ENCODE peak calls at places on chromosomes 6 and 20, in eight cellular contexts. One of them, this sample, is unnamed.
A peak's percentile ranks its signal among the peaks of the same experiment; 100 is the strongest.

GRCh38 chr20:17142666-17143065 is 84.2 kb upstream of the PCSK2 start:
- DNase-seq in EH: no peak
- DNase-seq in NCI-H2171 treated with DMSO at 0.1 percent for 48 hours: no peak
- DNase-seq in adrenal gland: no peak
- DNase-seq in stimulated activated CD8-positive, alpha-beta memory T cell treated with anti-CD3 and anti-CD28 coated beads, Interleukin-7, amount 100 ng/mL, for 24 hours: no peak
- DNase-seq in stimulated activated naive B cell treated with anti-CD40 and anti-IgM and Interleukin-4, amounts not matched to agents 10 μg/mL and 1 μg/mL and 100 μg/mL, for 72 hours: no peak
- DNase-seq in dorsolateral prefrontal cortex: no peak
- DNase-seq in activated T-cell treated with anti-CD3 and anti-CD28 coated beads for 1 hour: no peak
- DNase-seq in this sample: no peak

GRCh38 chr20:20363449-20364015 is 4.4 kb upstream of the INSM1 start:
- DNase-seq in EH: no peak
- DNase-seq in NCI-H2171 treated with DMSO at 0.1 percent for 48 hours: peak; percentile 40
- DNase-seq in adrenal gland: no peak
- DNase-seq in stimulated activated CD8-positive, alpha-beta memory T cell treated with anti-CD3 and anti-CD28 coated beads, Interleukin-7, amount 100 ng/mL, for 24 hours: no peak
- DNase-seq in stimulated activated naive B cell treated with anti-CD40 and anti-IgM and Interleukin-4, amounts not matched to agents 10 μg/mL and 1 μg/mL and 100 μg/mL, for 72 hours: no peak
- DNase-seq in dorsolateral prefrontal cortex: peak; percentile 50
- DNase-seq in activated T-cell treated with anti-CD3 and anti-CD28 coated beads for 1 hour: no peak
- DNase-seq in this sample: no peak

GRCh38 chr6:34462561-34462971 is 3.3 kb upstream of the PACSIN1 start:
- DNase-seq in EH: peak; percentile 63
- DNase-seq in NCI-H2171 treated with DMSO at 0.1 percent for 48 hours: no peak
- DNase-seq in adrenal gland: peak; percentile 78
- DNase-seq in stimulated activated CD8-positive, alpha-beta memory T cell treated with anti-CD3 and anti-CD28 coated beads, Interleukin-7, amount 100 ng/mL, for 24 hours: no peak
- DNase-seq in stimulated activated naive B cell treated with anti-CD40 and anti-IgM and Interleukin-4, amounts not matched to agents 10 μg/mL and 1 μg/mL and 100 μg/mL, for 72 hours: no peak
- DNase-seq in dorsolateral prefrontal cortex: no peak
- DNase-seq in activated T-cell treated with anti-CD3 and anti-CD28 coated beads for 1 hour: no peak
- DNase-seq in this sample: peak; percentile 34

GRCh38 chr6:80186082-80186481 is 79.6 kb downstream of the BCKDHB start:
- DNase-seq in EH: no peak
- DNase-seq in NCI-H2171 treated with DMSO at 0.1 percent for 48 hours: no peak
- DNase-seq in adrenal gland: no peak
- DNase-seq in stimulated activated CD8-positive, alpha-beta memory T cell treated with anti-CD3 and anti-CD28 coated beads, Interleukin-7, amount 100 ng/mL, for 24 hours: no peak
- DNase-seq in stimulated activated naive B cell treated with anti-CD40 and anti-IgM and Interleukin-4, amounts not matched to agents 10 μg/mL and 1 μg/mL and 100 μg/mL, for 72 hours: no peak
- DNase-seq in dorsolateral prefrontal cortex: no peak
- DNase-seq in activated T-cell treated with anti-CD3 and anti-CD28 coated beads for 1 hour: no peak
- DNase-seq in this sample: no peak

GRCh38 chr6:85887467-85887866 is 244.8 kb upstream of the SYNCRIP start:
- DNase-seq in EH: no peak
- DNase-seq in NCI-H2171 treated with DMSO at 0.1 percent for 48 hours: no peak
- DNase-seq in adrenal gland: no peak
- DNase-seq in stimulated activated CD8-positive, alpha-beta memory T cell treated with anti-CD3 and anti-CD28 coated beads, Interleukin-7, amount 100 ng/mL, for 24 hours: no peak
- DNase-seq in stimulated activated naive B cell treated with anti-CD40 and anti-IgM and Interleukin-4, amounts not matched to agents 10 μg/mL and 1 μg/mL and 100 μg/mL, for 72 hours: no peak
- DNase-seq in dorsolateral prefrontal cortex: no peak
- DNase-seq in activated T-cell treated with anti-CD3 and anti-CD28 coated beads for 1 hour: no peak
- DNase-seq in this sample: no peak

GRCh38 chr6:132898376-132898775 is 84.0 kb downstream of the RPS12 start:
- DNase-seq in EH: no peak
- DNase-seq in NCI-H2171 treated with DMSO at 0.1 percent for 48 hours: no peak
- DNase-seq in adrenal gland: no peak
- DNase-seq in stimulated activated CD8-positive, alpha-beta memory T cell treated with anti-CD3 and anti-CD28 coated beads, Interleukin-7, amount 100 ng/mL, for 24 hours: no peak
- DNase-seq in stimulated activated naive B cell treated with anti-CD40 and anti-IgM and Interleukin-4, amounts not matched to agents 10 μg/mL and 1 μg/mL and 100 μg/mL, for 72 hours: no peak
- DNase-seq in dorsolateral prefrontal cortex: no peak
- DNase-seq in activated T-cell treated with anti-CD3 and anti-CD28 coated beads for 1 hour: no peak
- DNase-seq in this sample: no peak

GRCh38 chr6:116631379-116631990 is 15.2 kb downstream of the RSPH4A start:
- DNase-seq in EH: no peak
- DNase-seq in NCI-H2171 treated with DMSO at 0.1 percent for 48 hours: no peak
- DNase-seq in adrenal gland: no peak
- DNase-seq in stimulated activated CD8-positive, alpha-beta memory T cell treated with anti-CD3 and anti-CD28 coated beads, Interleukin-7, amount 100 ng/mL, for 24 hours: no peak
- DNase-seq in stimulated activated naive B cell treated with anti-CD40 and anti-IgM and Interleukin-4, amounts not matched to agents 10 μg/mL and 1 μg/mL and 100 μg/mL, for 72 hours: no peak
- DNase-seq in dorsolateral prefrontal cortex: no peak
- DNase-seq in activated T-cell treated with anti-CD3 and anti-CD28 coated beads for 1 hour: no peak
- DNase-seq in this sample: no peak

GRCh38 chr6:63807056-63807455 is 171.5 kb downstream of the PHF3 start:
- DNase-seq in EH: peak; percentile 5
- DNase-seq in NCI-H2171 treated with DMSO at 0.1 percent for 48 hours: no peak
- DNase-seq in adrenal gland: no peak
- DNase-seq in stimulated activated CD8-positive, alpha-beta memory T cell treated with anti-CD3 and anti-CD28 coated beads, Interleukin-7, amount 100 ng/mL, for 24 hours: no peak
- DNase-seq in stimulated activated naive B cell treated with anti-CD40 and anti-IgM and Interleukin-4, amounts not matched to agents 10 μg/mL and 1 μg/mL and 100 μg/mL, for 72 hours: no peak
- DNase-seq in dorsolateral prefrontal cortex: no peak
- DNase-seq in activated T-cell treated with anti-CD3 and anti-CD28 coated beads for 1 hour: no peak
- DNase-seq in this sample: no peak

GRCh38 chr6:37668251-37668650 is 29.4 kb downstream of the MDGA1 start:
- DNase-seq in EH: no peak
- DNase-seq in NCI-H2171 treated with DMSO at 0.1 percent for 48 hours: no peak
- DNase-seq in adrenal gland: no peak
- DNase-seq in stimulated activated CD8-positive, alpha-beta memory T cell treated with anti-CD3 and anti-CD28 coated beads, Interleukin-7, amount 100 ng/mL, for 24 hours: no peak
- DNase-seq in stimulated activated naive B cell treated with anti-CD40 and anti-IgM and Interleukin-4, amounts not matched to agents 10 μg/mL and 1 μg/mL and 100 μg/mL, for 72 hours: no peak
- DNase-seq in dorsolateral prefrontal cortex: no peak
- DNase-seq in activated T-cell treated with anti-CD3 and anti-CD28 coated beads for 1 hour: no peak
- DNase-seq in this sample: peak; percentile 28

GRCh38 chr20:38298768-38299288 is 5.1 kb upstream of the BPI start:
- DNase-seq in EH: peak; percentile 60
- DNase-seq in NCI-H2171 treated with DMSO at 0.1 percent for 48 hours: no peak
- DNase-seq in adrenal gland: peak; percentile 72
- DNase-seq in stimulated activated CD8-positive, alpha-beta memory T cell treated with anti-CD3 and anti-CD28 coated beads, Interleukin-7, amount 100 ng/mL, for 24 hours: no peak
- DNase-seq in stimulated activated naive B cell treated with anti-CD40 and anti-IgM and Interleukin-4, amounts not matched to agents 10 μg/mL and 1 μg/mL and 100 μg/mL, for 72 hours: no peak
- DNase-seq in dorsolateral prefrontal cortex: no peak
- DNase-seq in activated T-cell treated with anti-CD3 and anti-CD28 coated beads for 1 hour: no peak
- DNase-seq in this sample: peak; percentile 78

GRCh38 chr20:6126846-6127245 is 4.0 kb upstream of the FERMT1 start:
- DNase-seq in EH: no peak
- DNase-seq in NCI-H2171 treated with DMSO at 0.1 percent for 48 hours: no peak
- DNase-seq in adrenal gland: no peak
- DNase-seq in stimulated activated CD8-positive, alpha-beta memory T cell treated with anti-CD3 and anti-CD28 coated beads, Interleukin-7, amount 100 ng/mL, for 24 hours: no peak
- DNase-seq in stimulated activated naive B cell treated with anti-CD40 and anti-IgM and Interleukin-4, amounts not matched to agents 10 μg/mL and 1 μg/mL and 100 μg/mL, for 72 hours: no peak
- DNase-seq in dorsolateral prefrontal cortex: no peak
- DNase-seq in activated T-cell treated with anti-CD3 and anti-CD28 coated beads for 1 hour: no peak
- DNase-seq in this sample: no peak

GRCh38 chr6:18028332-18028731 is 40.9 kb upstream of the KIF13A start:
- DNase-seq in EH: no peak
- DNase-seq in NCI-H2171 treated with DMSO at 0.1 percent for 48 hours: no peak
- DNase-seq in adrenal gland: no peak
- DNase-seq in stimulated activated CD8-positive, alpha-beta memory T cell treated with anti-CD3 and anti-CD28 coated beads, Interleukin-7, amount 100 ng/mL, for 24 hours: no peak
- DNase-seq in stimulated activated naive B cell treated with anti-CD40 and anti-IgM and Interleukin-4, amounts not matched to agents 10 μg/mL and 1 μg/mL and 100 μg/mL, for 72 hours: no peak
- DNase-seq in dorsolateral prefrontal cortex: no peak
- DNase-seq in activated T-cell treated with anti-CD3 and anti-CD28 coated beads for 1 hour: no peak
- DNase-seq in this sample: no peak

GRCh38 chr20:34065260-34065659 is 46.8 kb downstream of the EIF2S2 start:
- DNase-seq in EH: peak; percentile 89
- DNase-seq in NCI-H2171 treated with DMSO at 0.1 percent for 48 hours: no peak
- DNase-seq in adrenal gland: peak; percentile 83
- DNase-seq in stimulated activated CD8-positive, alpha-beta memory T cell treated with anti-CD3 and anti-CD28 coated beads, Interleukin-7, amount 100 ng/mL, for 24 hours: no peak
- DNase-seq in stimulated activated naive B cell treated with anti-CD40 and anti-IgM and Interleukin-4, amounts not matched to agents 10 μg/mL and 1 μg/mL and 100 μg/mL, for 72 hours: no peak
- DNase-seq in dorsolateral prefrontal cortex: no peak
- DNase-seq in activated T-cell treated with anti-CD3 and anti-CD28 coated beads for 1 hour: no peak
- DNase-seq in this sample: peak; percentile 76

GRCh38 chr6:4459032-4459431 is 317.2 kb upstream of the CDYL start:
- DNase-seq in EH: peak; percentile 75
- DNase-seq in NCI-H2171 treated with DMSO at 0.1 percent for 48 hours: no peak
- DNase-seq in adrenal gland: peak; percentile 46
- DNase-seq in stimulated activated CD8-positive, alpha-beta memory T cell treated with anti-CD3 and anti-CD28 coated beads, Interleukin-7, amount 100 ng/mL, for 24 hours: no peak
- DNase-seq in stimulated activated naive B cell treated with anti-CD40 and anti-IgM and Interleukin-4, amounts not matched to agents 10 μg/mL and 1 μg/mL and 100 μg/mL, for 72 hours: no peak
- DNase-seq in dorsolateral prefrontal cortex: no peak
- DNase-seq in activated T-cell treated with anti-CD3 and anti-CD28 coated beads for 1 hour: no peak
- DNase-seq in this sample: peak; percentile 82

GRCh38 chr6:112806163-112806900 is 459.2 kb downstream of the RFPL4B start:
- DNase-seq in EH: peak; percentile 60
- DNase-seq in NCI-H2171 treated with DMSO at 0.1 percent for 48 hours: no peak
- DNase-seq in adrenal gland: no peak
- DNase-seq in stimulated activated CD8-positive, alpha-beta memory T cell treated with anti-CD3 and anti-CD28 coated beads, Interleukin-7, amount 100 ng/mL, for 24 hours: no peak
- DNase-seq in stimulated activated naive B cell treated with anti-CD40 and anti-IgM and Interleukin-4, amounts not matched to agents 10 μg/mL and 1 μg/mL and 100 μg/mL, for 72 hours: no peak
- DNase-seq in dorsolateral prefrontal cortex: no peak
- DNase-seq in activated T-cell treated with anti-CD3 and anti-CD28 coated beads for 1 hour: no peak
- DNase-seq in this sample: peak; percentile 36

GRCh38 chr6:130026859-130027258 is 8.5 kb downstream of the L3MBTL3 start:
- DNase-seq in EH: no peak
- DNase-seq in NCI-H2171 treated with DMSO at 0.1 percent for 48 hours: no peak
- DNase-seq in adrenal gland: no peak
- DNase-seq in stimulated activated CD8-positive, alpha-beta memory T cell treated with anti-CD3 and anti-CD28 coated beads, Interleukin-7, amount 100 ng/mL, for 24 hours: no peak
- DNase-seq in stimulated activated naive B cell treated with anti-CD40 and anti-IgM and Interleukin-4, amounts not matched to agents 10 μg/mL and 1 μg/mL and 100 μg/mL, for 72 hours: no peak
- DNase-seq in dorsolateral prefrontal cortex: no peak
- DNase-seq in activated T-cell treated with anti-CD3 and anti-CD28 coated beads for 1 hour: no peak
- DNase-seq in this sample: peak; percentile 56

GRCh38 chr6:129621252-129621651 is 88.7 kb downstream of the ARHGAP18 start:
- DNase-seq in EH: peak; percentile 27
- DNase-seq in NCI-H2171 treated with DMSO at 0.1 percent for 48 hours: no peak
- DNase-seq in adrenal gland: no peak
- DNase-seq in stimulated activated CD8-positive, alpha-beta memory T cell treated with anti-CD3 and anti-CD28 coated beads, Interleukin-7, amount 100 ng/mL, for 24 hours: no peak
- DNase-seq in stimulated activated naive B cell treated with anti-CD40 and anti-IgM and Interleukin-4, amounts not matched to agents 10 μg/mL and 1 μg/mL and 100 μg/mL, for 72 hours: peak; percentile 5
- DNase-seq in dorsolateral prefrontal cortex: no peak
- DNase-seq in activated T-cell treated with anti-CD3 and anti-CD28 coated beads for 1 hour: peak; percentile 6
- DNase-seq in this sample: no peak

GRCh38 chr6:158770948-158771347 is 48.2 kb downstream of the EZR start:
- DNase-seq in EH: no peak
- DNase-seq in NCI-H2171 treated with DMSO at 0.1 percent for 48 hours: no peak
- DNase-seq in adrenal gland: no peak
- DNase-seq in stimulated activated CD8-positive, alpha-beta memory T cell treated with anti-CD3 and anti-CD28 coated beads, Interleukin-7, amount 100 ng/mL, for 24 hours: no peak
- DNase-seq in stimulated activated naive B cell treated with anti-CD40 and anti-IgM and Interleukin-4, amounts not matched to agents 10 μg/mL and 1 μg/mL and 100 μg/mL, for 72 hours: no peak
- DNase-seq in dorsolateral prefrontal cortex: no peak
- DNase-seq in activated T-cell treated with anti-CD3 and anti-CD28 coated beads for 1 hour: no peak
- DNase-seq in this sample: no peak

GRCh38 chr6:110246900-110247546 is 66.8 kb downstream of the CDC40 start:
- DNase-seq in EH: no peak
- DNase-seq in NCI-H2171 treated with DMSO at 0.1 percent for 48 hours: no peak
- DNase-seq in adrenal gland: no peak
- DNase-seq in stimulated activated CD8-positive, alpha-beta memory T cell treated with anti-CD3 and anti-CD28 coated beads, Interleukin-7, amount 100 ng/mL, for 24 hours: no peak
- DNase-seq in stimulated activated naive B cell treated with anti-CD40 and anti-IgM and Interleukin-4, amounts not matched to agents 10 μg/mL and 1 μg/mL and 100 μg/mL, for 72 hours: no peak
- DNase-seq in dorsolateral prefrontal cortex: no peak
- DNase-seq in activated T-cell treated with anti-CD3 and anti-CD28 coated beads for 1 hour: no peak
- DNase-seq in this sample: no peak

GRCh38 chr6:36120979-36121706 is 9.2 kb upstream of the MAPK13 start:
- DNase-seq in EH: peak; percentile 67
- DNase-seq in NCI-H2171 treated with DMSO at 0.1 percent for 48 hours: no peak
- DNase-seq in adrenal gland: peak; percentile 82
- DNase-seq in stimulated activated CD8-positive, alpha-beta memory T cell treated with anti-CD3 and anti-CD28 coated beads, Interleukin-7, amount 100 ng/mL, for 24 hours: no peak
- DNase-seq in stimulated activated naive B cell treated with anti-CD40 and anti-IgM and Interleukin-4, amounts not matched to agents 10 μg/mL and 1 μg/mL and 100 μg/mL, for 72 hours: peak; percentile 51
- DNase-seq in dorsolateral prefrontal cortex: no peak
- DNase-seq in activated T-cell treated with anti-CD3 and anti-CD28 coated beads for 1 hour: peak; percentile 44
- DNase-seq in this sample: peak; percentile 69

GRCh38 chr20:22333885-22334545 is 250.4 kb downstream of the FOXA2 start:
- DNase-seq in EH: peak; percentile 48
- DNase-seq in NCI-H2171 treated with DMSO at 0.1 percent for 48 hours: peak; percentile 69
- DNase-seq in adrenal gland: peak; percentile 35
- DNase-seq in stimulated activated CD8-positive, alpha-beta memory T cell treated with anti-CD3 and anti-CD28 coated beads, Interleukin-7, amount 100 ng/mL, for 24 hours: no peak
- DNase-seq in stimulated activated naive B cell treated with anti-CD40 and anti-IgM and Interleukin-4, amounts not matched to agents 10 μg/mL and 1 μg/mL and 100 μg/mL, for 72 hours: peak; percentile 14
- DNase-seq in dorsolateral prefrontal cortex: peak; percentile 20
- DNase-seq in activated T-cell treated with anti-CD3 and anti-CD28 coated beads for 1 hour: no peak
- DNase-seq in this sample: peak; percentile 79

GRCh38 chr6:33613794-33614166 is 7.3 kb upstream of the ITPR3 start:
- DNase-seq in EH: peak; percentile 82
- DNase-seq in NCI-H2171 treated with DMSO at 0.1 percent for 48 hours: no peak
- DNase-seq in adrenal gland: no peak
- DNase-seq in stimulated activated CD8-positive, alpha-beta memory T cell treated with anti-CD3 and anti-CD28 coated beads, Interleukin-7, amount 100 ng/mL, for 24 hours: no peak
- DNase-seq in stimulated activated naive B cell treated with anti-CD40 and anti-IgM and Interleukin-4, amounts not matched to agents 10 μg/mL and 1 μg/mL and 100 μg/mL, for 72 hours: no peak
- DNase-seq in dorsolateral prefrontal cortex: no peak
- DNase-seq in activated T-cell treated with anti-CD3 and anti-CD28 coated beads for 1 hour: no peak
- DNase-seq in this sample: peak; percentile 97

GRCh38 chr20:18224968-18225568 is 63.3 kb upstream of the ZNF133 start:
- DNase-seq in EH: peak; percentile 70
- DNase-seq in NCI-H2171 treated with DMSO at 0.1 percent for 48 hours: peak; percentile 79
- DNase-seq in adrenal gland: peak; percentile 75
- DNase-seq in stimulated activated CD8-positive, alpha-beta memory T cell treated with anti-CD3 and anti-CD28 coated beads, Interleukin-7, amount 100 ng/mL, for 24 hours: no peak
- DNase-seq in stimulated activated naive B cell treated with anti-CD40 and anti-IgM and Interleukin-4, amounts not matched to agents 10 μg/mL and 1 μg/mL and 100 μg/mL, for 72 hours: no peak
- DNase-seq in dorsolateral prefrontal cortex: no peak
- DNase-seq in activated T-cell treated with anti-CD3 and anti-CD28 coated beads for 1 hour: no peak
- DNase-seq in this sample: peak; percentile 87

GRCh38 chr6:147268254-147268653 is 64.0 kb downstream of the STXBP5 start:
- DNase-seq in EH: peak; percentile 28
- DNase-seq in NCI-H2171 treated with DMSO at 0.1 percent for 48 hours: no peak
- DNase-seq in adrenal gland: no peak
- DNase-seq in stimulated activated CD8-positive, alpha-beta memory T cell treated with anti-CD3 and anti-CD28 coated beads, Interleukin-7, amount 100 ng/mL, for 24 hours: no peak
- DNase-seq in stimulated activated naive B cell treated with anti-CD40 and anti-IgM and Interleukin-4, amounts not matched to agents 10 μg/mL and 1 μg/mL and 100 μg/mL, for 72 hours: no peak
- DNase-seq in dorsolateral prefrontal cortex: no peak
- DNase-seq in activated T-cell treated with anti-CD3 and anti-CD28 coated beads for 1 hour: no peak
- DNase-seq in this sample: peak; percentile 48

GRCh38 chr6:15593798-15594197 is 69.0 kb downstream of the DTNBP1 start:
- DNase-seq in EH: no peak
- DNase-seq in NCI-H2171 treated with DMSO at 0.1 percent for 48 hours: peak; percentile 25
- DNase-seq in adrenal gland: peak; percentile 67
- DNase-seq in stimulated activated CD8-positive, alpha-beta memory T cell treated with anti-CD3 and anti-CD28 coated beads, Interleukin-7, amount 100 ng/mL, for 24 hours: no peak
- DNase-seq in stimulated activated naive B cell treated with anti-CD40 and anti-IgM and Interleukin-4, amounts not matched to agents 10 μg/mL and 1 μg/mL and 100 μg/mL, for 72 hours: no peak
- DNase-seq in dorsolateral prefrontal cortex: no peak
- DNase-seq in activated T-cell treated with anti-CD3 and anti-CD28 coated beads for 1 hour: no peak
- DNase-seq in this sample: no peak

GRCh38 chr6:114304304-114304887 is 38.4 kb downstream of the HS3ST5 start:
- DNase-seq in EH: peak; percentile 11
- DNase-seq in NCI-H2171 treated with DMSO at 0.1 percent for 48 hours: peak; percentile 22
- DNase-seq in adrenal gland: no peak
- DNase-seq in stimulated activated CD8-positive, alpha-beta memory T cell treated with anti-CD3 and anti-CD28 coated beads, Interleukin-7, amount 100 ng/mL, for 24 hours: no peak
- DNase-seq in stimulated activated naive B cell treated with anti-CD40 and anti-IgM and Interleukin-4, amounts not matched to agents 10 μg/mL and 1 μg/mL and 100 μg/mL, for 72 hours: no peak
- DNase-seq in dorsolateral prefrontal cortex: no peak
- DNase-seq in activated T-cell treated with anti-CD3 and anti-CD28 coated beads for 1 hour: no peak
- DNase-seq in this sample: peak; percentile 52

GRCh38 chr6:160306284-160306683 is 41.9 kb upstream of the SLC22A3 start:
- DNase-seq in EH: no peak
- DNase-seq in NCI-H2171 treated with DMSO at 0.1 percent for 48 hours: no peak
- DNase-seq in adrenal gland: no peak
- DNase-seq in stimulated activated CD8-positive, alpha-beta memory T cell treated with anti-CD3 and anti-CD28 coated beads, Interleukin-7, amount 100 ng/mL, for 24 hours: no peak
- DNase-seq in stimulated activated naive B cell treated with anti-CD40 and anti-IgM and Interleukin-4, amounts not matched to agents 10 μg/mL and 1 μg/mL and 100 μg/mL, for 72 hours: no peak
- DNase-seq in dorsolateral prefrontal cortex: no peak
- DNase-seq in activated T-cell treated with anti-CD3 and anti-CD28 coated beads for 1 hour: no peak
- DNase-seq in this sample: no peak

GRCh38 chr6:19320066-19320465 is 517.1 kb upstream of the ID4 start:
- DNase-seq in EH: no peak
- DNase-seq in NCI-H2171 treated with DMSO at 0.1 percent for 48 hours: no peak
- DNase-seq in adrenal gland: no peak
- DNase-seq in stimulated activated CD8-positive, alpha-beta memory T cell treated with anti-CD3 and anti-CD28 coated beads, Interleukin-7, amount 100 ng/mL, for 24 hours: no peak
- DNase-seq in stimulated activated naive B cell treated with anti-CD40 and anti-IgM and Interleukin-4, amounts not matched to agents 10 μg/mL and 1 μg/mL and 100 μg/mL, for 72 hours: no peak
- DNase-seq in dorsolateral prefrontal cortex: no peak
- DNase-seq in activated T-cell treated with anti-CD3 and anti-CD28 coated beads for 1 hour: no peak
- DNase-seq in this sample: no peak